ENCODE peak calls at places on chromosomes 6 and 20, in nine cellular contexts. One of them, this sample, is unnamed.

GRCh38 chr6:168158280-168158979 is 79.4 kb upstream of the FRMD1 start:
- DNase-seq in HCT116: no peak
- DNase-seq in tibial artery: peak; percentile 55
- DNase-seq in effector memory CD4-positive, alpha-beta T cell: no peak
- DNase-seq in neural progenitor cell: no peak
- DNase-seq in lower leg skin: peak; percentile 70
- DNase-seq in aorta: no peak
- DNase-seq in SJSA1: no peak
- DNase-seq in uterus: no peak
- DNase-seq in this sample: no peak

GRCh38 chr6:8539446-8539845 is 104.1 kb upstream of the SLC35B3 start:
- DNase-seq in SJSA1: peak; percentile 9
- DNase-seq in tibial artery: no peak
- DNase-seq in uterus: no peak
- DNase-seq in lower leg skin: no peak
- DNase-seq in aorta: no peak
- DNase-seq in effector memory CD4-positive, alpha-beta T cell: no peak
- DNase-seq in HCT116: peak; percentile 7
- DNase-seq in neural progenitor cell: peak; percentile 12
- DNase-seq in this sample: peak; percentile 40

GRCh38 chr20:43731469-43731868 is 4.7 kb upstream of the GTSF1L start:
- DNase-seq in lower leg skin: no peak
- DNase-seq in aorta: no peak
- DNase-seq in neural progenitor cell: no peak
- DNase-seq in tibial artery: no peak
- DNase-seq in uterus: no peak
- DNase-seq in effector memory CD4-positive, alpha-beta T cell: no peak
- DNase-seq in SJSA1: no peak
- DNase-seq in HCT116: no peak
- DNase-seq in this sample: no peak

GRCh38 chr20:13302647-13303425 is 81.8 kb downstream of the ISM1 start:
- DNase-seq in effector memory CD4-positive, alpha-beta T cell: peak; percentile 6
- DNase-seq in tibial artery: no peak
- DNase-seq in neural progenitor cell: peak; percentile 52
- DNase-seq in uterus: no peak
- DNase-seq in HCT116: peak; percentile 4
- DNase-seq in SJSA1: peak; percentile 24
- DNase-seq in lower leg skin: no peak
- DNase-seq in aorta: no peak
- DNase-seq in this sample: peak; percentile 37

GRCh38 chr6:53043626-53044025 is 21.6 kb upstream of the FBXO9 start:
- DNase-seq in tibial artery: no peak
- DNase-seq in aorta: no peak
- DNase-seq in SJSA1: peak; percentile 63
- DNase-seq in effector memory CD4-positive, alpha-beta T cell: no peak
- DNase-seq in neural progenitor cell: peak; percentile 24
- DNase-seq in lower leg skin: no peak
- DNase-seq in uterus: no peak
- DNase-seq in HCT116: no peak
- DNase-seq in this sample: no peak

GRCh38 chr6:170205534-170206316 is 85.2 kb downstream of the DLL1 start:
- DNase-seq in HCT116: no peak
- DNase-seq in aorta: no peak
- DNase-seq in effector memory CD4-positive, alpha-beta T cell: no peak
- DNase-seq in tibial artery: no peak
- DNase-seq in uterus: no peak
- DNase-seq in SJSA1: no peak
- DNase-seq in neural progenitor cell: no peak
- DNase-seq in lower leg skin: no peak
- DNase-seq in this sample: no peak

GRCh38 chr6:57432162-57432561 is 114.7 kb downstream of the PRIM2 start:
- DNase-seq in aorta: no peak
- DNase-seq in HCT116: no peak
- DNase-seq in tibial artery: no peak
- DNase-seq in effector memory CD4-positive, alpha-beta T cell: no peak
- DNase-seq in neural progenitor cell: no peak
- DNase-seq in uterus: no peak
- DNase-seq in SJSA1: peak; percentile 13
- DNase-seq in lower leg skin: no peak
- DNase-seq in this sample: peak; percentile 17

GRCh38 chr20:4811661-4812181 is 90.0 kb downstream of the PRND start:
- DNase-seq in effector memory CD4-positive, alpha-beta T cell: peak; percentile 53
- DNase-seq in lower leg skin: peak; percentile 94
- DNase-seq in SJSA1: no peak
- DNase-seq in uterus: no peak
- DNase-seq in tibial artery: peak; percentile 84
- DNase-seq in neural progenitor cell: no peak
- DNase-seq in aorta: peak; percentile 89
- DNase-seq in HCT116: no peak
- DNase-seq in this sample: peak; percentile 97

GRCh38 chr6:1553562-1554088 is 56.1 kb upstream of the FOXC1 start:
- DNase-seq in SJSA1: no peak
- DNase-seq in aorta: no peak
- DNase-seq in tibial artery: no peak
- DNase-seq in neural progenitor cell: no peak
- DNase-seq in HCT116: no peak
- DNase-seq in uterus: no peak
- DNase-seq in lower leg skin: no peak
- DNase-seq in effector memory CD4-positive, alpha-beta T cell: no peak
- DNase-seq in this sample: peak; percentile 67

GRCh38 chr6:34234667-34235604 is 1.7 kb upstream of the HMGA1 start:
- DNase-seq in HCT116: no peak
- DNase-seq in effector memory CD4-positive, alpha-beta T cell: no peak
- DNase-seq in neural progenitor cell: peak; percentile 98
- DNase-seq in SJSA1: no peak
- DNase-seq in uterus: no peak
- DNase-seq in lower leg skin: peak; percentile 86
- DNase-seq in aorta: no peak
- DNase-seq in tibial artery: no peak
- DNase-seq in this sample: peak; percentile 7

GRCh38 chr6:52672422-52673025 is 1.6 kb downstream of the TMEM14A start:
- DNase-seq in lower leg skin: no peak
- DNase-seq in SJSA1: peak; percentile 27
- DNase-seq in aorta: no peak
- DNase-seq in neural progenitor cell: no peak
- DNase-seq in uterus: no peak
- DNase-seq in tibial artery: no peak
- DNase-seq in HCT116: peak; percentile 52
- DNase-seq in effector memory CD4-positive, alpha-beta T cell: no peak
- DNase-seq in this sample: no peak

GRCh38 chr20:325043-325888 is at the start of gene SOX12:
- DNase-seq in HCT116: peak; percentile 85
- DNase-seq in uterus: peak; percentile 97
- DNase-seq in aorta: peak; percentile 98
- DNase-seq in lower leg skin: peak; percentile 99
- DNase-seq in neural progenitor cell: peak; percentile 98
- DNase-seq in SJSA1: peak; percentile 82
- DNase-seq in tibial artery: peak; percentile 99
- DNase-seq in effector memory CD4-positive, alpha-beta T cell: peak; percentile 94
- DNase-seq in this sample: peak; percentile 99

DNA sequence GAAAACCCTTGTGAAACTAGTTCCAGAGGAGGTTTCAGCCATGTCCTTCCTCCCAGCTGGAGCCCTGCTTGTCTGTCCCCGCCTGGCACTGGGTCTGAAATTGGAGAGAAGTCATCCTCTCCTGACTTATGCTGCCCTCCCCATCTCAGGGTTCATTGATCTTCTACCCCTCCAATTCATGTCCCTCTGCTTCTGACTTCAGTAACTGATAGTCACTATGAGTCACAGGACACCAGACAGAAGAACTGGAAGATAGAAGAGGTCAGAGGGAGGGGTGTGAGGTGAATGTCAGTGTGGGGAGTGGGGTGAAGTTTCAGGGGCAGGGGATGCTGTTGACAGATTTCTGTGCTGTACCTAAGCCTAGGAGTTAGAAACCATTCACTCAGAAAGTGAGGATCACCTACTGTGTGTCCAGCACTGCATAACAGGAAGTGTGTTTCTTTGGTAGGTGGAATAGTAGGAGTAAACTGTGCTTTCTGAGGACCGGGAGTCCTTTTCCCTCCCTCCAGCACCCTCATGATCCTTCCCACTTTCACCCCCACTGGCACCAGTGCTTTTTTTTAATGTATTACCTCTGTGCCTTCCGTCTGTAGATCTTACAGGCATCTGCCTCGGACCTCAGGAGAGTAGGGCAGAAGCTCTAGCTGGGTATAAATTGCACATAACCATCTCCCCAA is 627 bp upstream of the RPP21 start:
- DNase-seq in lower leg skin: no peak
- DNase-seq in aorta: no peak
- DNase-seq in HCT116: no peak
- DNase-seq in SJSA1: no peak
- DNase-seq in tibial artery: no peak
- DNase-seq in uterus: no peak
- DNase-seq in neural progenitor cell: no peak
- DNase-seq in effector memory CD4-positive, alpha-beta T cell: no peak
- DNase-seq in this sample: no peak
- H3K4me3 ChIP-seq in lower leg skin: no peak overlapping the region
- H3K4me3 ChIP-seq in aorta: no peak overlapping the region
- H3K4me3 ChIP-seq in HCT116: peak overlapping the region; percentile 81
- H3K4me3 ChIP-seq in SJSA1: peak overlapping the region; percentile 72
- H3K4me3 ChIP-seq in tibial artery: peak overlapping the region; percentile 86
- H3K4me3 ChIP-seq in uterus: peak overlapping the region; percentile 99
- H3K4me3 ChIP-seq in neural progenitor cell: peak overlapping the region; percentile 99
- H3K4me3 ChIP-seq in effector memory CD4-positive, alpha-beta T cell: no peak overlapping the region
- H3K4me3 ChIP-seq in this sample: peak overlapping the region; percentile 30

GRCh38 chr6:32152414-32153251 is 894 bp upstream of the PRRT1 start:
- DNase-seq in lower leg skin: no peak
- DNase-seq in aorta: peak; percentile 60
- DNase-seq in uterus: peak; percentile 42
- DNase-seq in HCT116: no peak
- DNase-seq in neural progenitor cell: peak; percentile 49
- DNase-seq in effector memory CD4-positive, alpha-beta T cell: no peak
- DNase-seq in tibial artery: no peak
- DNase-seq in SJSA1: no peak
- DNase-seq in this sample: no peak
- H3K4me3 ChIP-seq in lower leg skin: peak overlapping the region; percentile 76
- H3K4me3 ChIP-seq in aorta: peak overlapping the region; percentile 73
- H3K4me3 ChIP-seq in uterus: peak overlapping the region; percentile 86
- H3K4me3 ChIP-seq in HCT116: peak overlapping the region; percentile 95
- H3K4me3 ChIP-seq in neural progenitor cell: peak overlapping the region; percentile 65
- H3K4me3 ChIP-seq in effector memory CD4-positive, alpha-beta T cell: no peak overlapping the region
- H3K4me3 ChIP-seq in tibial artery: peak overlapping the region; percentile 67
- H3K4me3 ChIP-seq in SJSA1: peak overlapping the region; percentile 56
- H3K4me3 ChIP-seq in this sample: no peak overlapping the region

GRCh38 chr20:61897401-61898295 is 168.0 kb downstream of the TAF4 start:
- DNase-seq in effector memory CD4-positive, alpha-beta T cell: no peak
- DNase-seq in uterus: no peak
- DNase-seq in lower leg skin: no peak
- DNase-seq in HCT116: no peak
- DNase-seq in SJSA1: no peak
- DNase-seq in neural progenitor cell: no peak
- DNase-seq in aorta: no peak
- DNase-seq in tibial artery: no peak
- DNase-seq in this sample: no peak

GRCh38 chr20:61900376-61901293 is 165.0 kb downstream of the TAF4 start:
- DNase-seq in uterus: no peak
- DNase-seq in tibial artery: no peak
- DNase-seq in lower leg skin: no peak
- DNase-seq in aorta: no peak
- DNase-seq in effector memory CD4-positive, alpha-beta T cell: no peak
- DNase-seq in SJSA1: no peak
- DNase-seq in neural progenitor cell: no peak
- DNase-seq in HCT116: no peak
- DNase-seq in this sample: no peak

GRCh38 chr20:61898405-61898804 is 167.3 kb downstream of the TAF4 start:
- DNase-seq in SJSA1: no peak
- DNase-seq in effector memory CD4-positive, alpha-beta T cell: no peak
- DNase-seq in HCT116: no peak
- DNase-seq in lower leg skin: no peak
- DNase-seq in tibial artery: no peak
- DNase-seq in aorta: no peak
- DNase-seq in neural progenitor cell: no peak
- DNase-seq in uterus: no peak
- DNase-seq in this sample: no peak

GRCh38 chr20:61901421-61902212 is 164.1 kb downstream of the TAF4 start:
- DNase-seq in aorta: no peak
- DNase-seq in lower leg skin: no peak
- DNase-seq in SJSA1: no peak
- DNase-seq in effector memory CD4-positive, alpha-beta T cell: no peak
- DNase-seq in neural progenitor cell: no peak
- DNase-seq in uterus: no peak
- DNase-seq in tibial artery: no peak
- DNase-seq in HCT116: no peak
- DNase-seq in this sample: peak; percentile 51

DNA sequence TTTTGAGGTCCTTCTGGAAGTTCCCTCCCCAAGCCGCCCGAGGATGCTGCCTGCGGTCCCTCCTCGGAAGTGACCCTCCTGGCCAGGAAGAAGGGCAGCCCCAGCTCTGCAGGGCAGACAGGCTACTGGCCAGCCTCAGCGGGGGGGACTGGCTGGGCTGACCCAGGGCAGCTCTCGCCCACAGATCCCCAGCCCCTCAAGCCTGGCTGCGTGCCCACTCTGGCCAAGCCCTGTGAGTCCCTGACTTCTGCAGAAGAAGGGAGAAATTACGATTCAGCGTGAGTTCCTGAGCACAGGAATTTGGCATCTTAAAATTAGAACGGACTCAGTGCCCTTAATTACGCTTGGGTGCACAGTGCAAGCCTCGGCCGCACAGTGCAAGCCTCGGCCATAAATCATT is 165.7 kb downstream of the TAF4 start:
- DNase-seq in uterus: no peak
- DNase-seq in effector memory CD4-positive, alpha-beta T cell: no peak
- DNase-seq in SJSA1: no peak
- DNase-seq in neural progenitor cell: no peak
- DNase-seq in HCT116: no peak
- DNase-seq in aorta: no peak
- DNase-seq in lower leg skin: no peak
- DNase-seq in tibial artery: no peak
- DNase-seq in this sample: no peak
- H3K4me3 ChIP-seq in uterus: no peak overlapping the region
- H3K4me3 ChIP-seq in effector memory CD4-positive, alpha-beta T cell: no peak overlapping the region
- H3K4me3 ChIP-seq in SJSA1: no peak overlapping the region
- H3K4me3 ChIP-seq in neural progenitor cell: no peak overlapping the region
- H3K4me3 ChIP-seq in HCT116: no peak overlapping the region
- H3K4me3 ChIP-seq in aorta: no peak overlapping the region
- H3K4me3 ChIP-seq in lower leg skin: no peak overlapping the region
- H3K4me3 ChIP-seq in tibial artery: no peak overlapping the region
- H3K4me3 ChIP-seq in this sample: no peak overlapping the region

DNA sequence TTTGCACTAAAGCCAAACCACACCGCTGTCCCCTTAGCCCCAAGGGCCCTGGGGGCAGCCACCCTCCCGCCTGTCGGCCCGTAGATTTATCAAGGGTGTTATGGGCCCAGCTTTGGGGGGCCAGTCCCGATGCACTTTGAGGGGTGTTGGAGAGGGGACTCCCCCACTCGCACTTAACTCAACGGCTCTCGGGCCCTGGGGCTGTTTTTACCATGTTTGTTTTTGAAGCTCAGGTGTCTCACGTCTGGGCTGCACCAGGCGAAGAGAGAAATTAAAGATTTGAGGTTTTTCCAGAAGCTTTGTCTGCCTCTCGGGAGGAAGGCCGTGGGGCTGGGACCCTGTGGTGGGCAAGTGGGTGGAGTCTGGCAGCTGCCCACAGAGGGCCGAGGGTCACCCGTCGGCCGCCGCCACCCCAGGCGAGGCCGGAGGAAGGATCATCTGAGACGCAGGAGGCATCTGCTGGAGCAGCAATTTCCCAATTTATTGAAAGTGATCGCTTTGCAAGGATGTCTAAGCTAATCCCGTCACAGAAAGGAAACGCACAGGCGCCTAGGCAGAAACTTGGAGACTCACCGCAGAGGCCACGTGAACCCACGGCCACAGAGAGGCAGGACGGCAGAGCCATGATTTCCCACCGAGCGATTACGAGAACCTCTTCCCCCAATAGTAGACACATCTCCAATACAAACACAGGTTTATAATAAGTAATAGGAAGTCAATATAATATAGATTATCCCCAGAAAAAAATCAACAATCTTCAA is 3.8 kb downstream of the SLC2A4RG start:
- DNase-seq in effector memory CD4-positive, alpha-beta T cell: no peak
- DNase-seq in uterus: no peak
- DNase-seq in lower leg skin: no peak
- DNase-seq in aorta: no peak
- DNase-seq in SJSA1: no peak
- DNase-seq in tibial artery: no peak
- DNase-seq in HCT116: no peak
- DNase-seq in neural progenitor cell: no peak
- DNase-seq in this sample: no peak
- H3K4me3 ChIP-seq in effector memory CD4-positive, alpha-beta T cell: no peak overlapping the region
- H3K4me3 ChIP-seq in uterus: no peak overlapping the region
- H3K4me3 ChIP-seq in lower leg skin: no peak overlapping the region
- H3K4me3 ChIP-seq in aorta: no peak overlapping the region
- H3K4me3 ChIP-seq in SJSA1: no peak overlapping the region
- H3K4me3 ChIP-seq in tibial artery: no peak overlapping the region
- H3K4me3 ChIP-seq in HCT116: no peak overlapping the region
- H3K4me3 ChIP-seq in neural progenitor cell: no peak overlapping the region
- H3K4me3 ChIP-seq in this sample: no peak overlapping the region